ENCODE peak calls at places on chromosomes 2 and 18, in four cellular contexts. N is sciatic nerve, S is stomach, J is NCI-H345. M is an unnamed sample.

GRCh38 chr2:11576398-11576797 is 42.6 kb downstream of the GREB1 start:
- DNase-seq in N (no peak), S (no peak), J (no peak), M (no peak)

GRCh38 chr2:238495422-238495821 is 68.7 kb downstream of the ASB1 start:
- DNase-seq in N (no peak), S (peak; percentile 15), J (no peak), M (no peak)

GRCh38 chr2:173965372-173966025 is at the start of gene SP3:
- DNase-seq in N (peak; percentile 99), S (peak; percentile 97), J (peak; percentile 98), M (peak; percentile 96)

GRCh38 chr2:3638456-3638810 is 19.6 kb upstream of the ALLC start:
- DNase-seq in N (peak; percentile 22), S (peak; percentile 10), J (no peak), M (no peak)

GRCh38 chr18:55588001-55588875 is at the start of gene TCF4:
- DNase-seq in N (peak; percentile 71), S (peak; percentile 28), J (peak; percentile 57), M (peak; percentile 27)

GRCh38 chr2:191171708-191172355 is 21.0 kb upstream of the STAT4 start:
- DNase-seq in N (no peak), S (no peak), J (no peak), M (peak; percentile 21)

GRCh38 chr2:85981579-85982247 is 92.9 kb upstream of the ST3GAL5 start:
- DNase-seq in N (no peak), S (peak; percentile 10), J (no peak), M (no peak)

GRCh38 chr18:76274470-76275289 is 220.4 kb downstream of the ZNF516 start:
- DNase-seq in N (no peak), S (no peak), J (peak; percentile 57), M (no peak)

GRCh38 chr2:10184421-10184820 is 61.9 kb downstream of the RRM2 start:
- DNase-seq in N (no peak), S (no peak), J (no peak), M (no peak)

GRCh38 chr18:57918601-57919000 is 115.5 kb upstream of the ATP8B1 start:
- DNase-seq in N (no peak), S (no peak), J (no peak), M (no peak)

GRCh38 chr2:180222642-180223041 is 215.5 kb upstream of the CWC22 start:
- DNase-seq in N (no peak), S (no peak), J (no peak), M (peak; percentile 10)

M was measured in prostate gland.